ENCODE peak calls at places on chromosome 9, in ten cellular contexts. X, K, P, E, V, L, S, B, T and J are unnamed samples.

GRCh38 chr9:6417186-6417585 is 4.2 kb downstream of the UHRF2 start:
- DNase-seq in X (no peak), K (no peak), P (no peak), E (peak), V (no peak), L (no peak), S (no peak), B (no peak), T (no peak), J (no peak)

GRCh38 chr9:130041648-130042405 is 1.2 kb downstream of the FNBP1 start:
- DNase-seq in X (peak), K (peak), P (peak), E (no peak), V (peak), L (peak), S (peak), B (peak), T (no peak), J (no peak)

GRCh38 chr9:99231708-99232107 is 9.6 kb downstream of the SEC61B start:
- DNase-seq in X (no peak), K (peak), P (peak), E (peak), V (no peak), L (peak), S (no peak), B (no peak), T (no peak), J (no peak)

GRCh38 chr9:113516840-113517577 is 53.5 kb downstream of the RGS3 start:
- DNase-seq in X (no peak), K (no peak), P (peak), E (no peak), V (peak), L (no peak), S (no peak), B (no peak), T (peak), J (no peak)

GRCh38 chr9:117234178-117234577 is 180.7 kb downstream of the ASTN2 start:
- DNase-seq in X (no peak), K (no peak), P (no peak), E (no peak), V (no peak), L (no peak), S (no peak), B (no peak), T (no peak), J (peak)

GRCh38 chr9:113609562-113610318 is 146.2 kb downstream of the RGS3 start:
- DNase-seq in X (peak), K (no peak), P (peak), E (peak), V (peak), L (peak), S (no peak), B (peak), T (no peak), J (no peak)

GRCh38 chr9:91724609-91725505 is 225.2 kb downstream of the ROR2 start:
- DNase-seq in X (no peak), K (no peak), P (no peak), E (no peak), V (no peak), L (no peak), S (no peak), B (no peak), T (no peak), J (no peak)

GRCh38 chr9:134061019-134061687 is 6.7 kb downstream of the BRD3 start:
- DNase-seq in X (no peak), K (no peak), P (peak), E (no peak), V (peak), L (no peak), S (peak), B (no peak), T (no peak), J (no peak)

GRCh38 chr9:137969008-137969407 is 91.4 kb downstream of the CACNA1B start:
- DNase-seq in X (no peak), K (no peak), P (no peak), E (no peak), V (peak), L (no peak), S (no peak), B (no peak), T (no peak), J (peak)

GRCh38 chr9:97220894-97221477 is 86.5 kb upstream of the CCDC180 start:
- DNase-seq in X (no peak), K (no peak), P (peak), E (no peak), V (no peak), L (peak), S (no peak), B (no peak), T (no peak), J (no peak)

GRCh38 chr9:130301483-130302286 is 36.1 kb downstream of the HMCN2 start:
- DNase-seq in X (no peak), K (no peak), P (no peak), E (peak), V (peak), L (no peak), S (no peak), B (peak), T (no peak), J (no peak)

DNA sequence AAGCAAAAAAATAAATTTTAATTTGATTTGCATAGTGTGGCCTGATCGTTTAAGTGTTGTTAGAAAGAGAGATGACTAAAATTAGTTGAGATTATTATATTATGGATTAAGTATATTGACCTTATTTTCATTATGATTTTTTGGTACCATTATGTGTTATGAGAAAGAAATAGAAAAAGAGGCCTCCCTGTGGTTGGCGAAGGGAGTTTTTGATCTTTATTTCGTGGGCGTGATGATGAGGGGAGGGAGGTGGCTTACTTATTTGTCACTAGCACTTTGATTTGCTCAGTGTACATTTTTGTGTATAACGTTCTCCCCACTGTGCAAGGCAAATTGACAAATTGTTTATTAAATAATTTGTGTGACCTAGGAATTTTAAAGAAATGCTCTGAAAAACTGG is 2.8 kb downstream of the DAPK1 start:
- DNase-seq in X (no peak), K (no peak), P (no peak), E (peak), V (no peak), L (no peak), S (no peak), B (no peak), T (peak), J (no peak)
- TF ChIP-seq CTCF in X (no peak), K (peak), P (peak), E (no peak), V (no peak), L (no peak), S (no peak), B (no peak), T (no peak), J (peak)

DNA sequence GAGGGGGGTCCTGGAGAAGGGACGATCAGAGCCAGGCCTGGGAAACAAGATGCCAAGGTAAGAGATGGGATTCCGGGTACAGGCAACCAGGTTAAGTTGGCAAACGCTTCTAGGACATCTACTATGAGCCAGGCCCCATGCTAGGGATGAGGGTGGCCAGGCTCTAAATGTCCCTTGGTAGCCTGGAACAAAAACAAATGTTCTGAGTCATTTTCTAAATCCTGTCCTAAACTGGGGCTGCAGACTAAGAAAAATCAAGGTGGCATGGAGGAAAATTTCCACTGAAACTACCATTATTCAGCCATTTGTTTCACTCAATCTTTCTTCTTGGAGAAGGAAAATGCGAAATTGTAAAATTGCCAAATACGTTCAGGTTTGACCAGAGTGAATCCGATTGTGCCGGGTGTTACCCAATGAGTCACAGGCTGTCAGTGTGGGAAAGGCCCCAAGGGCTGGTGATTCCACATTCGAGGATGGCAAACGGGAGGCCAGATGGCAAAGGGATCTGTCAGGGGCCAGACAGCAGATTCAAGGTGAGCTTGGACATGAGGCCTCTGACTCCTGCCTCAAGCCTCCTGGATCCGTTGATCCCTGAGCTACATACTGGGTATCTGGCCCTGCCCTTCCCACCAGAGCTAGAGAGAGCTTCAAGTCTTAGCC is 57.6 kb downstream of the PAX5 start:
- DNase-seq in X (no peak), K (no peak), P (no peak), E (peak), V (no peak), L (no peak), S (no peak), B (no peak), T (no peak), J (peak)
- TF ChIP-seq CTCF in X (no peak), K (no peak), P (no peak), E (no peak), V (no peak), L (no peak), S (no peak), B (no peak), T (no peak), J (no peak)

DNA sequence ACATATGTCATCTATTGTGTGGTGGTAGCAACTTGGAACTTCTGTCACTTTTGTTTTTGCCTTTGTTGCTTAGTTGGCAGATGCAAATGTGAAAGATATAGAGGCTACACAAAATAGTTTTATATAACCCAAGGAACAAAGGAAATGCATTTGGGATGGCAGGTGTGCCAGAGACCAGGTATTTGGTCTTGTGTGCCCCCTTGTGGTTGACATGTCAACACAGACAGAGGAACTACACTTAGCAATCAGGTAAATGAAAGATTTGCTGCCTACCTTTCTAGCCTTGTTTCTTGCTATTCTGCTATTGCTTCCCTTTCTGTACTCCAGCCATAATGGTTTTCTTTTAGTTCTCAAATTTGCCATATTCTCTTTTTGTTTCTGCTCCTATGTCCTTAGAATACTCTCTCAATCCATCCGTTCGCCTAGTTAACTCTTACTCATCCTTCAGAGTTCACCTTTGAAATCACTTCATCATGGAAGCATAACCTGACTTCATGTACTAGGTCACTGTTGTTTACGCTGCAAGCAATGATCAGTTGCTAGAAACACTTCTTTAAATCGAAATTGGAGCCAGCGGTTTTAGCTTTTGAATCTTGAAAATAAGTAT is 119.5 kb downstream of the TRPM3 start:
- DNase-seq in X (peak), K (no peak), P (peak), E (peak), V (no peak), L (peak), S (no peak), B (no peak), T (peak), J (no peak)
- TF ChIP-seq CTCF in X (peak), K (peak), P (peak), E (peak), V (peak), L (peak), S (peak), B (peak), T (peak), J (peak)

DNA sequence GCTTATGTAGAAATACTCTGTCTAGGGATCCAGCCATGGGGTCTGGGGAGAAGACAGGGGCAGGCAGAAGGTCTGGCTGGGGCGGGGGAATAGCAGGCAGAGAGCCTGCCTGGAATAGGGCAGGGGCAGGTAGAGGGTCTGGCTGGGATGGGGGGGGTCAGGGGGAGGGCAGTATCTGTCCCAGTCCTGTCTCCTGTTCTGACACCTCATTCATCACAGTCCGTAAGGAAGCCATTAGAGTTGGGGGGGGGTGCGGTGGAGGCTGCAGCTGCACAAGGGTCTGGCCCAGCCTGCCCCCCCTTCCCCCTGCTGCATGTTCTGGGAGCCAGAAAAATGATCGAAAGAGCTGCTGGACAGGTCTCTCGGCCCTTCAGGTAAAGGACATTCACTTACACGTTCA is 32.6 kb downstream of the CNTFR start:
- DNase-seq in X (no peak), K (no peak), P (no peak), E (no peak), V (no peak), L (no peak), S (no peak), B (no peak), T (no peak), J (no peak)
- TF ChIP-seq CTCF in X (no peak), K (no peak), P (no peak), E (no peak), V (no peak), L (no peak), S (no peak), B (no peak), T (no peak), J (no peak)

GRCh38 chr9:136944094-136944518 is 432 bp downstream of the FBXW5 start:
- DNase-seq in X (peak), K (no peak), P (no peak), E (peak), V (no peak), L (no peak), S (no peak), B (no peak), T (no peak), J (no peak)
- TF ChIP-seq CTCF in X (no peak), K (no peak), P (no peak), E (no peak), V (no peak), L (no peak), S (no peak), B (no peak), T (no peak), J (no peak)

GRCh38 chr9:109953813-109954489 is 174.0 kb downstream of the PALM2AKAP2 start:
- DNase-seq in X (no peak), K (no peak), P (no peak), E (no peak), V (no peak), L (no peak), S (no peak), B (no peak), T (no peak), J (no peak)
- TF ChIP-seq CTCF in X (no peak), K (peak), P (peak), E (peak), V (no peak), L (no peak), S (no peak), B (no peak), T (peak), J (peak)

DNA sequence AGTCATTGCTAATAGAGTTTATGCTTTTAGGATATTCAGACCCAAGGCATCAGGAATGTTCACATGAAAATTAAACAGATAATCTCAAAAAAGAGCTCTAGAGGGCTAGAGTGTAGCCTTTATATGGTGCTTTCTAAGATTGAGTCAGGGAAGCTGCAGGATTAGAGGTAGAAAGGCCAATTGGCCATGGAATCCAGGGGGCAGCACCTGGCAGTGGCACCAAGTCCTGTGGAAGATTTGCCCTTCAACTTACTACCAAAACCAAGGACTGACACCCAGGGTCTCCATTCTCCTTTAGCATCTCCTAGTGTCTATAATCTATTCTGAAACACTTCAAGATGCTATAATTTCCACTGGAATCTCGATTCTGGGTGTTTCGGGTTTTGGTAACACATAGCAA is 112.4 kb downstream of the ACER2 start:
- DNase-seq in X (no peak), K (no peak), P (no peak), E (no peak), V (no peak), L (no peak), S (no peak), B (no peak), T (no peak), J (no peak)
- TF ChIP-seq CTCF in X (no peak), K (no peak), P (peak), E (no peak), V (no peak), L (no peak), S (no peak), B (no peak), T (no peak), J (no peak)